ENCODE peak calls at places on chromosomes 5 and 9, in eight cellular contexts. K, V, T, Z, N, W, P and G are unnamed samples. For H3K4me1, the result is how much of the 10 kb centered on the place peaks cover.

GRCh38 chr9:130472184-130472705 is 27.5 kb downstream of the ASS1 start:
- DNase-seq in K (no peak), V (no peak), T (no peak), Z (no peak), N (no peak), W (no peak), P (no peak), G (no peak)

GRCh38 chr5:137014731-137015130 is 484.4 kb downstream of the SPOCK1 start:
- DNase-seq in K (no peak), V (no peak), T (no peak), Z (no peak), N (no peak), W (no peak), P (no peak), G (no peak)

GRCh38 chr5:29924107-29924506 is 1269.4 kb upstream of the CDH6 start:
- DNase-seq in K (no peak), V (no peak), T (peak), Z (no peak), N (no peak), W (no peak), P (no peak), G (no peak)

GRCh38 chr9:121360975-121361374 is 9.1 kb downstream of the STOM start:
- DNase-seq in K (no peak), V (no peak), T (peak), Z (no peak), N (no peak), W (no peak), P (peak), G (no peak)

GRCh38 chr5:61397238-61397637 is 65.2 kb downstream of the ZSWIM6 start:
- DNase-seq in K (no peak), V (no peak), T (no peak), Z (no peak), N (no peak), W (no peak), P (no peak), G (no peak)

GRCh38 chr9:22216730-22217160 is 207.6 kb upstream of the CDKN2B start:
- DNase-seq in K (peak), V (no peak), T (peak), Z (no peak), N (no peak), W (no peak), P (no peak), G (no peak)

GRCh38 chr9:117405950-117406705 is 8.7 kb downstream of the ASTN2 start:
- DNase-seq in K (no peak), V (no peak), T (no peak), Z (peak), N (no peak), W (no peak), P (no peak), G (no peak)

GRCh38 chr9:83919111-83919510 is 2.1 kb downstream of the KIF27 start:
- DNase-seq in K (no peak), V (no peak), T (no peak), Z (no peak), N (no peak), W (no peak), P (no peak), G (no peak)

GRCh38 chr5:56177134-56177533 is 56.0 kb downstream of the ANKRD55 start:
- DNase-seq in K (no peak), V (no peak), T (no peak), Z (no peak), N (no peak), W (no peak), P (no peak), G (no peak)

GRCh38 chr5:81626524-81626923 is 124.4 kb downstream of the SSBP2 start:
- DNase-seq in K (peak), V (no peak), T (peak), Z (no peak), N (no peak), W (no peak), P (peak), G (no peak)

GRCh38 chr9:87445646-87446045 is 52.0 kb upstream of the DAPK1 start:
- DNase-seq in K (peak), V (peak), T (no peak), Z (peak), N (no peak), W (peak), P (no peak), G (peak)

GRCh38 chr9:78054180-78054579 is 22.6 kb upstream of the GNAQ start:
- DNase-seq in K (no peak), V (peak), T (no peak), Z (no peak), N (peak), W (peak), P (peak), G (no peak)

GRCh38 chr5:120327180-120327579 is 136.9 kb upstream of the PRR16 start:
- DNase-seq in K (no peak), V (no peak), T (no peak), Z (no peak), N (no peak), W (no peak), P (no peak), G (no peak)

GRCh38 chr5:139593716-139594319 is 32.7 kb downstream of the UBE2D2 start:
- DNase-seq in K (peak), V (no peak), T (peak), Z (no peak), N (no peak), W (no peak), P (peak), G (no peak)

GRCh38 chr9:37946041-37946440 is 42.1 kb upstream of the SLC25A51 start:
- DNase-seq in K (no peak), V (no peak), T (no peak), Z (no peak), N (no peak), W (no peak), P (no peak), G (no peak)

GRCh38 chr9:137241490-137242328 is 622 bp downstream of the TUBB4B start:
- DNase-seq in K (no peak), V (peak), T (peak), Z (peak), N (peak), W (peak), P (peak), G (no peak)

GRCh38 chr5:179795863-179796833 is 2.4 kb downstream of the LTC4S start:
- DNase-seq in K (no peak), V (peak), T (peak), Z (peak), N (peak), W (peak), P (peak), G (peak)

GRCh38 chr5:171162165-171162564 is 146.9 kb upstream of the TLX3 start:
- DNase-seq in K (no peak), V (no peak), T (no peak), Z (peak), N (no peak), W (no peak), P (no peak), G (no peak)

GRCh38 chr9:134217431-134218210 is 53.3 kb upstream of the RNU6ATAC start:
- DNase-seq in K (peak), V (no peak), T (peak), Z (peak), N (no peak), W (no peak), P (no peak), G (no peak)

DNA sequence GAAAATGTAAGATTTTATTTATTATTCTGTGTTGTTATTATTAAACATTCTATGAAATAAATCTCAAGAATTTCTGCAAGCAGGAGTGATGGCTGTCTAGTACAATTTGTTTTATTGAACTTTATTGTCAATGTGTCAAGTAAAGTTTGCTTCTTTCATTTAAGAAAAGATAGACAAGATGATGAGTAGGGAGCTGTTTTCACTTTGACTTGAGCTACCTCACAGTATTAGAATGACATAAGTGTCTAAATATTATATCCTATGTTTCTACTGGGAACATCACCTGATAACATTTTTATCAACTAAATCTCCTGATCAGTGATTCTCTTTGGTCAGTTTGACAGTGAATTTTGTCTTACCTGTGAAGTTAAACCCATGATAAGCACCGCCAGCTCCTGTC is 12.7 kb upstream of the EDIL3 start:
- DNase-seq in K (no peak), V (no peak), T (no peak), Z (no peak), N (no peak), W (no peak), P (no peak), G (no peak)
- H3K4me3 ChIP-seq in K (no peak), V (no peak), T (no peak), Z (no peak), N (no peak), W (no peak), P (no peak), G (no peak)

DNA sequence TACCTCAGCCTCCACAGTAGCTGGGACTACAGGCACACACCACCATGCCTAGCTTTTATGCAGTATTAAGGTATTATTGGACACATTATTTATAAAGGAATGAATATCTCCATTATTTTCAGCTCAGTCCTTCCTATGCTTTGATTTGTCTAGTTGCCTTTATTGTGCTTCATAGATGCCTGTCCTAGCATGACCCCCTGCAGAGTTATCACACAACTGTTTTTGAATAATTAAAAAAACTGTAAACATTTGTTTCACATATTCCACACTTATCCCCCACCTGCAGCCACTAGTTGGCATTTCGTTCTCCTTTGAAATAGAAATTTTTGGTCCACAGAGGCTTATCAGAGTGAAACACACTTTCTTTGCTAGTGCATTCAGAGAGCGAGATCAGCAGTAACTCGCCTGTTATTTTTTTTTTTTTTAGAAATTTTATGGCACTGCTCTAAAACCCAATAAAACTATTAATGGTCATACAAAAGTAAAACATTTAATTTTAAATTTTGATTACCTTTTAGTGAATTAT is 151.8 kb upstream of the RASA1 start:
- DNase-seq in K (no peak), V (no peak), T (no peak), Z (no peak), N (no peak), W (no peak), P (no peak), G (no peak)
- H3K4me1 ChIP-seq in K (under half), V (under half), T (under half), Z (under half), N (under half), W (under half), P (half or more), G (under half)

GRCh38 chr9:74007833-74008232 is 489.3 kb upstream of the RORB start:
- DNase-seq in K (no peak), V (no peak), T (no peak), Z (no peak), N (no peak), W (no peak), P (no peak), G (no peak)

GRCh38 chr9:74001382-74001781 is 495.8 kb upstream of the RORB start:
- DNase-seq in K (no peak), V (no peak), T (no peak), Z (no peak), N (no peak), W (no peak), P (peak), G (no peak)

GRCh38 chr9:74006935-74007334 is 490.2 kb upstream of the RORB start:
- DNase-seq in K (no peak), V (no peak), T (no peak), Z (peak), N (no peak), W (no peak), P (no peak), G (no peak)
- H3K4me3 ChIP-seq in K (no peak), V (no peak), T (no peak), Z (no peak), N (no peak), W (no peak), P (no peak), G (no peak)

GRCh38 chr5:58407042-58407709 is 52.7 kb downstream of the PLK2 start:
- DNase-seq in K (no peak), V (no peak), T (peak), Z (no peak), N (no peak), W (no peak), P (peak), G (no peak)
- H3K4me1 ChIP-seq in K (under half), V (under half), T (half or more), Z (under half), N (under half), W (under half), P (half or more), G (under half)

GRCh38 chr5:124401247-124402143 is 344.9 kb downstream of the ZNF608 start:
- DNase-seq in K (peak), V (no peak), T (no peak), Z (no peak), N (no peak), W (no peak), P (peak), G (peak)
- H3K4me3 ChIP-seq in K (no peak), V (no peak), T (no peak), Z (no peak), N (no peak), W (no peak), P (no peak), G (no peak)